ENCODE peak calls at places on chromosome 13, in five cellular contexts. U is A549, L is AG04450, V is neuronal stem cell, F is testis. M is an unnamed sample. For H3K9me3, the result is how much of the 10 kb centered on the place peaks cover.

GRCh38 chr13:49124693-49125304 is 95.3 kb upstream of the MLNR start:
- DNase-seq in U (no peak), L (no peak), V (no peak), F (no peak), M (no peak)

GRCh38 chr13:39599842-39600241 is 3.2 kb downstream of the LHFPL6 start:
- DNase-seq in U (no peak), L (no peak), V (no peak), F (no peak), M (no peak)

GRCh38 chr13:41700790-41701310 is 243.5 kb downstream of the RGCC start:
- DNase-seq in U (peak), L (peak), V (no peak), F (no peak), M (no peak)

GRCh38 chr13:40477623-40478608 is 188.5 kb downstream of the FOXO1 start:
- DNase-seq in U (no peak), L (no peak), V (no peak), F (no peak), M (no peak)

GRCh38 chr13:102948006-102948405 is 102.2 kb downstream of the ERCC5 start:
- DNase-seq in U (no peak), L (no peak), V (peak), F (no peak), M (no peak)

GRCh38 chr13:25744176-25744575 is 307.6 kb downstream of the SHISA2 start:
- DNase-seq in U (no peak), L (no peak), V (no peak), F (no peak), M (no peak)

GRCh38 chr13:39273953-39274352 is 235.7 kb downstream of the NHLRC3 start:
- DNase-seq in U (peak), L (no peak), V (no peak), F (no peak), M (no peak)

GRCh38 chr13:95019886-95020285 is 281.4 kb downstream of the ABCC4 start:
- DNase-seq in U (no peak), L (no peak), V (no peak), F (no peak), M (no peak)

GRCh38 chr13:76271728-76272232 is 614.4 kb downstream of the KCTD12 start:
- DNase-seq in U (no peak), L (no peak), V (no peak), F (no peak), M (no peak)

GRCh38 chr13:25371158-25371557 is 616 bp upstream of the ATP8A2 start:
- DNase-seq in U (no peak), L (no peak), V (no peak), F (no peak), M (no peak)

GRCh38 chr13:43156916-43157315 is 133.5 kb downstream of the DNAJC15 start:
- DNase-seq in U (no peak), L (no peak), V (no peak), F (no peak), M (no peak)

GRCh38 chr13:40187836-40188591 is 478.4 kb downstream of the FOXO1 start:
- DNase-seq in U (no peak), L (no peak), V (no peak), F (no peak), M (peak)

GRCh38 chr13:30711375-30711774 is 24.0 kb upstream of the ALOX5AP start:
- DNase-seq in U (peak), L (peak), V (no peak), F (no peak), M (no peak)

GRCh38 chr13:36862002-36862706 is 43.1 kb downstream of the RFXAP start:
- DNase-seq in U (no peak), L (no peak), V (no peak), F (no peak), M (no peak)

DNA sequence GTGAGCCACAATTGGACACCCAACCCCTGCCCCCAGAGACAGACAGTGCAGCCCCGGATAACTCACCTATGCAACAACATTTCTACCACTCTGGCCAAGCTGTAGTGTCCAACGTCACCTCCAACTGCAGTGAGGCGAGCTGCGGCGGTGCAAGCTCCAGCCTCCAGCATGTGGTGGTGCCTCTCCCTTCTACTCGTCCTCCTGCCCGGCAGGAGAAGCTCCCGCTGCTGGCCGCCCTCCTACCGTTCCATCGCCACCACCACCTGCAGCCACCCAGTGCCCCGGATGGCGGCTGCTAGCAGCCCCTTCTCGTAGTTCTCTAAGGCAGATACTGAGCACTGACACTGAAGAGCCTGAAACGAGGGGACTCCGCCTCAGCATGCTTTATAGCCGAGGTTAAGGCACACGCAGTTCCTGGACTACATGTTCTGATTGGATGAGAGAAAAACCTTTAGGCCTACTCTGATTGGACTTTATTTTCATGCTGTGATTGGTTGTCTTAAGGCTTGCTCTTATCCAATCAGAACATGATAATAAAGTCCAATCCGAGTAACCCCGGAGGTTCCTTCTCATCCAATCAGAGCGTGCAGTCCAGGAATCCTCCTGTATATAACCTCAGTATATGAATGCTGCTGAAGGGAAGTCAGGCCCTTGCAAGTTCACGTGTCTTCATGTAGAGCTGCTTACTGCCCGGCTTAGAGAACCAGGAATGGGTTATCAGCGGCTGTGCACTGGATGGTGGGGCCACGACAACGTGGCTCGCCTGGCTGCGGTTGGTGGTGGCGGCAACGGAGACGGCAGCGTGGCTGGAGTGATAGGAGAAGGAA is 63.5 kb downstream of the TUBA3C start:
- DNase-seq in U (no peak), L (no peak), V (no peak), F (peak), M (no peak)
- H3K9me3 ChIP-seq in U (under half), L (under half), V (under half), F (under half), M (under half)

GRCh38 chr13:47158583-47158982 is 261.7 kb upstream of the HTR2A start:
- DNase-seq in U (no peak), L (no peak), V (no peak), F (no peak), M (no peak)
- H3K9me3 ChIP-seq in U (under half), L (under half), V (under half), F (under half), M (under half)

GRCh38 chr13:57843555-57843954 is 212.0 kb downstream of the PCDH17 start:
- DNase-seq in U (no peak), L (no peak), V (no peak), F (no peak), M (no peak)

DNA sequence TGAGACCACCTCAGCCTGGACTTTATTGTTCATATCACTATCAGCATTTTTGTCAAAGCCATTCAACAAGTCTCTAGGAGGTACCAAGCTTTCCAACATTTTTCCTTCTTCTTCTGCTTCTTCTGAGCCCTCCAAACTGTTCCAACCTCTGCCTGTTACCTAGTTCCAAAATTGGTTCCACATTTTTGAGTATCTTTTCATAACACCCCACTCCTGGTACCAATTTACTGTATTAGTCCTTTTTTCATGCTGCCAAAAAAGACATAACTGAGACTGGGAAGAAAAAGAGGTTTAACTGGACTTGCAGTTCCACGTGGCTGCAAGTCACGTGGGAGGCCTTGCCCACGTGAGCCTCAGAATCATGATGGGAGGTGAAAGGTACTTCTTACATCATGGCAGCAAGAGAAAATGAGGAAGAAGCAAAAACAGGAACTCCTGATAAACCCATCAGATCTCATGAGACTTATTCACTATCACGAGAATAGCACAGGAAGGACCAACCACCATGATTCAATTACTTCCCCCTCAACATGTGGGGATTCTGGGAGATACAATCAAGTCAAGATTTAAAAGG is 215.1 kb downstream of the PCDH17 start:
- DNase-seq in U (no peak), L (no peak), V (no peak), F (no peak), M (no peak)
- H3K9me3 ChIP-seq in U (under half), L (under half), V (under half), F (under half), M (under half)

GRCh38 chr13:113960276-113960948 is 13.5 kb downstream of the C13orf46 start:
- DNase-seq in U (no peak), L (no peak), V (no peak), F (no peak), M (no peak)

GRCh38 chr13:113958373-113958772 is 15.5 kb downstream of the C13orf46 start:
- DNase-seq in U (no peak), L (no peak), V (no peak), F (no peak), M (no peak)

GRCh38 chr13:113962386-113962785 is 11.5 kb downstream of the C13orf46 start:
- DNase-seq in U (no peak), L (no peak), V (no peak), F (no peak), M (no peak)

GRCh38 chr13:113956571-113956970 is 17.3 kb downstream of the C13orf46 start:
- DNase-seq in U (no peak), L (no peak), V (no peak), F (no peak), M (no peak)

DNA sequence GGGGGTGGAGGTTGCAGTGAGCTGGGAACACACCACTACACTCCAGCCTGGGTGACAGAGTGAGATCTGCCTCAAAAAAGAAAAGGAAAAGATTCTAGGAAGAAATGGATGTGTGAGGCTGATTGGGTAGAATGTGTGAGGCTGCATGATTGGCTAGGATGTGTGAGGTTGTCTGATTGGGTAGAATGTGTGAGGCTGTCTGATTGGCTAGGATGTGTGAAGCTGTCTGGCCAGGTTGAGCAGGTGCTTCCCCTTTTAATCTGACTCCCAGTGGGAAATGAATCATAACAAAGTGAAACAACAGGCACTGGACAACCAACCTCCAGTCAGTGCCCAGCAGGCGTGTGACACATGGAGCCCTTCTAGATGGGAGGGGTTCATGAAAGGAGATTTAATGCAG is 14.7 kb downstream of the C13orf46 start:
- DNase-seq in U (no peak), L (no peak), V (no peak), F (no peak), M (no peak)
- H3K9me3 ChIP-seq in U (under half), L (half or more), V (under half), F (under half), M (under half)

GRCh38 chr13:89307278-89307677 is 1636.1 kb downstream of the SLITRK5 start:
- DNase-seq in U (no peak), L (no peak), V (no peak), F (no peak), M (no peak)
- H3K9me3 ChIP-seq in U (under half), L (under half), V (under half), F (under half), M (under half)

M was measured in CD4-positive, alpha-beta T cell.